ENCODE peak calls at places on chromosomes 1 and 21, in five cellular contexts. L is H9, C is neuronal stem cell, J is mesenchymal stem cell, K is H1. E is an unnamed sample. For H3K4me1, the result is how much of the 10 kb centered on the place peaks cover.

GRCh38 chr1:169941982-169942830 is 48.5 kb upstream of the SCYL3 start:
- DNase-seq in C (no peak), J (peak), L (no peak), K (no peak), E (no peak)

GRCh38 chr1:94806451-94806861 is 13.7 kb upstream of the SLC44A3 start:
- DNase-seq in C (no peak), J (peak), L (no peak), K (no peak), E (no peak)

GRCh38 chr21:25708467-25709065 is 26.1 kb downstream of the ATP5PF start:
- DNase-seq in C (peak), J (peak), K (no peak), L (no peak), E (peak)

GRCh38 chr1:150545486-150546032 is 3.6 kb upstream of the ADAMTSL4 start:
- DNase-seq in J (peak), L (no peak), K (no peak), C (no peak), E (no peak)

GRCh38 chr1:100423832-100424337 is 71.6 kb downstream of the CDC14A start:
- DNase-seq in L (no peak), C (no peak), J (no peak), K (no peak), E (no peak)

GRCh38 chr1:5752715-5753330 is 239.4 kb downstream of the NPHP4 start:
- DNase-seq in L (no peak), C (no peak), J (no peak), K (no peak), E (no peak)

GRCh38 chr1:62336638-62337534 is 17.7 kb upstream of the KANK4 start:
- DNase-seq in K (no peak), L (no peak), C (no peak), J (no peak), E (peak)

GRCh38 chr1:226825037-226825745 is 45.2 kb upstream of the PSEN2 start:
- DNase-seq in C (no peak), L (no peak), K (no peak), J (no peak), E (no peak)

GRCh38 chr1:119631433-119632102 is 16.5 kb downstream of the ZNF697 start:
- DNase-seq in J (peak), L (peak), K (peak), C (no peak), E (peak)
- H3K4me1 ChIP-seq in J (under half), L (under half), K (under half), C (under half), E (under half)

GRCh38 chr21:36700295-36700960 is 1.5 kb downstream of the SIM2 start:
- DNase-seq in L (no peak), C (no peak), K (peak), J (no peak), E (no peak)
- H2BK120ac ChIP-seq in L (no peak), C (no peak), K (no peak), J (no peak), E (no peak)

DNA sequence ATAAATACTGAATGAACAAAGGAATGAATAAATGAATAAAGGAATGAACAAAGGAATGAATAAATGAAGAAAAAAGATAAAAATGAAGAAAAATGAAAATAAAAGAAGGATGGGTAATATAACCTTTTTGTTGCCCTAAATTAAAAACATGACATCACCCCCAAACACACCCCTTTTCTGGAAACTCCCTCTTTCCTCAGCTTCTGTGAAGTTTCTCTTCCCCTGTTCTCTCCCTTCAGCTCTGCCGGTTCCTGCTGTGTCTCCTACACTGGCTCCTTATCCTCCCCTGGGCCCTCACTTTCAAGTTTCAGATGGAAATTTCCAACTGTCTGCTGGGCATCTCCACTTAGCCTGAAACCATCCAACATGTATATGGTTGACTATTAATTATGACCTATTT is 37.9 kb downstream of the RAB3B start:
- DNase-seq in J (no peak), K (no peak), L (no peak), C (no peak), E (no peak)
- H2BK12ac ChIP-seq in J (no peak), K (no peak), L (no peak), C (no peak), E (no peak)

GRCh38 chr1:200901796-200902444 is 7.2 kb downstream of the INAVA start:
- DNase-seq in L (no peak), J (no peak), C (no peak), K (no peak), E (peak)

GRCh38 chr1:200899451-200899915 is 4.8 kb downstream of the INAVA start:
- DNase-seq in J (no peak), C (no peak), L (no peak), K (no peak), E (no peak)

GRCh38 chr1:200901350-200901749 is 6.7 kb downstream of the INAVA start:
- DNase-seq in C (no peak), J (no peak), L (no peak), K (no peak), E (no peak)

GRCh38 chr1:200899954-200900867 is 5.5 kb downstream of the INAVA start:
- DNase-seq in C (no peak), J (no peak), L (no peak), K (no peak), E (no peak)

GRCh38 chr1:200900877-200901276 is 6.2 kb downstream of the INAVA start:
- DNase-seq in C (no peak), K (no peak), L (no peak), J (no peak), E (no peak)
- H3K4me1 ChIP-seq in C (under half), K (under half), L (under half), J (under half), E (under half)

DNA sequence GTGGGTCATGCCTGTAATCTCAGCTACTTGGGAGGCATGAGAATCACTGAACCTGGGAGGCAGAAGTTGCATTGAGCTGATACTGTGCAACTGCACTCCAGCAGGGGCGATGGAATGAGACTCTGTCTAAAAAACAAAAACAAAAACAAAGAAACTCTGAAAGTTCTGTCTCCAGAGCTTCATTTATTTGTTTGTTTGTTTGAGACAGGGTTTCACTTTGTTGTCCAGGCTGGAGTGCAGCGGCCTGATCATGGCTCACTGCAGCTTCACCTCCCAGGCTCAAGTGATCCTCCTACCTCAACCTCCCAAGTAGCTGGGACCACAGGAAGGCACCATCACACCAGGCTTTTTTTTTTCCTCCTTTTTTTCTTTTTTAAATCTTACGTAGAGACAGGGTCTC is 191.8 kb upstream of the TNR start:
- DNase-seq in L (no peak), K (no peak), C (no peak), J (no peak), E (no peak)
- H2BK120ac ChIP-seq in L (no peak), K (no peak), C (no peak), J (no peak), E (no peak)

DNA sequence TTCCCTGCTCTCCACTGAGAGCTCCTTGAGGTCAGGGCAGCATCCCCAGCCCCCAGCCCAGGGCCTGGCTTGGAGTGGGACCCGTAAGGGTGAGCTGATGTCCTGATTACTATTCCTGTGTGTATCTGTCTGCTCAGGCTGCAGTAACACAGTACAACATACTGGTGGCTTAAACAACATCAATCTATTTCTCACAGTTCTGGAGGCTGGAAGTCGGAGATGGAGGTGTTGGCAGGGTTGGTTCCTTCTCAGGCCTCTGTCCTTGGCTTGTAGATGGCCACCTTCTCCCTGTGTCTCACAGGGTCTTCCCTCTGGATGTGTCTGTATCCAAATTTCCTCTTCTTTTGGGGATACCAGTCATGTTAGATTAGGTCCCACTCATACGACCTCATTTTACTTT is 246.4 kb upstream of the POU3F1 start:
- DNase-seq in C (no peak), J (no peak), K (no peak), L (no peak), E (no peak)
- H2BK12ac ChIP-seq in C (no peak), J (no peak), K (peak), L (no peak), E (no peak)

E was measured in trophoblast cell.